ENCODE peak calls at places on chromosomes 13 and 19, in five cellular contexts. I is mammary epithelial cell, K is body of pancreas, G is dorsolateral prefrontal cortex, X is tibial nerve. L is an unnamed sample. For H3K27me3, the result is how much of the 10 kb centered on the place peaks cover.

GRCh38 chr13:80083516-80084085 is 257.3 kb downstream of the SPRY2 start:
- DNase-seq in I (no peak), G (no peak), X (no peak), K (no peak), L (no peak)

GRCh38 chr19:38538793-38539528 is 78.8 kb downstream of the MAP4K1 start:
- DNase-seq in X (no peak), G (no peak), I (peak), K (no peak), L (no peak)

GRCh38 chr13:98975822-98976261 is 2.0 kb downstream of the DOCK9 start:
- DNase-seq in I (no peak), X (no peak), K (no peak), G (no peak), L (no peak)

GRCh38 chr19:44658069-44658727 is 13.1 kb upstream of the CEACAM19 start:
- DNase-seq in G (no peak), I (no peak), X (no peak), K (no peak), L (no peak)

GRCh38 chr13:108227651-108228272 is 9.6 kb downstream of the ABHD13 start:
- DNase-seq in X (no peak), I (peak), G (no peak), K (no peak), L (no peak)

GRCh38 chr13:32682740-32683139 is 96.5 kb downstream of the PDS5B start:
- DNase-seq in G (no peak), I (no peak), K (no peak), X (no peak), L (no peak)

GRCh38 chr13:113837554-113838355 is 26.1 kb downstream of the GAS6 start:
- DNase-seq in X (peak), K (peak), G (peak), I (peak), L (peak)

GRCh38 chr19:37692956-37693660 is 26.5 kb downstream of the ZNF607 start:
- DNase-seq in K (no peak), I (no peak), X (no peak), G (no peak), L (no peak)

GRCh38 chr19:1847684-1848398 is 442 bp downstream of the REXO1 start:
- DNase-seq in K (no peak), G (no peak), I (peak), X (no peak), L (no peak)

GRCh38 chr13:52459668-52460067 is 4.4 kb downstream of the CKAP2 start:
- DNase-seq in X (no peak), I (peak), G (no peak), K (no peak), L (no peak)

GRCh38 chr13:33075996-33076395 is 59.8 kb downstream of the KL start:
- DNase-seq in I (no peak), X (no peak), K (no peak), G (no peak), L (no peak)

GRCh38 chr13:110664673-110665072 is 41.2 kb downstream of the CARS2 start:
- DNase-seq in K (no peak), I (no peak), X (no peak), G (no peak), L (no peak)

GRCh38 chr13:93736909-93737308 is 510.3 kb downstream of the GPC6 start:
- DNase-seq in K (no peak), X (no peak), I (no peak), G (no peak), L (no peak)

GRCh38 chr13:44574466-44574855 is 1.7 kb downstream of the TSC22D1 start:
- DNase-seq in X (no peak), I (no peak), K (no peak), G (no peak), L (no peak)
- H3K4me3 ChIP-seq in X (no peak), I (no peak), K (no peak), G (peak), L (peak)

DNA sequence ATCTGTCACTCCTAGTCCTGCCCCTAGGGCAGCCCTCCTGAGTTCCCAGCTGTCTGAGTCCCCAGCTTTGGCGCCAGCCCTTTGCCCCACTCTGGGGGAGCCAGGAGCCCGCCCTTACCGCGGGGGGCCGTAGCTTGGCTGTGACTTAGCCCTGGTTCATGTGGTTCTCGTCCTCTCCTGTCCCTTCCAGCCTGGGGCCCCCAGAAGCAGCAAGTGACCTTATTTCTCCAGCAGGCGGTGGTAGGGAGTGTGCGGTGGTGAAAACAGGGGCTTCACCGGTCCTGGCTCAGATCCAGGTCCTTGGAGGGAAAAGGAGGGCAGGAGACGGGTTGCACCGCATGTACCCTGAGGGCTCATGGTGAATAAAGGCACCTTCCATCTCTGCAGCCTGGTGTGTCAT is 7.9 kb downstream of the GIPC3 start:
- DNase-seq in K (no peak), X (no peak), G (no peak), I (no peak), L (no peak)
- TF ChIP-seq CTCF in K (no peak), X (no peak), G (no peak), I (no peak), L (no peak)

DNA sequence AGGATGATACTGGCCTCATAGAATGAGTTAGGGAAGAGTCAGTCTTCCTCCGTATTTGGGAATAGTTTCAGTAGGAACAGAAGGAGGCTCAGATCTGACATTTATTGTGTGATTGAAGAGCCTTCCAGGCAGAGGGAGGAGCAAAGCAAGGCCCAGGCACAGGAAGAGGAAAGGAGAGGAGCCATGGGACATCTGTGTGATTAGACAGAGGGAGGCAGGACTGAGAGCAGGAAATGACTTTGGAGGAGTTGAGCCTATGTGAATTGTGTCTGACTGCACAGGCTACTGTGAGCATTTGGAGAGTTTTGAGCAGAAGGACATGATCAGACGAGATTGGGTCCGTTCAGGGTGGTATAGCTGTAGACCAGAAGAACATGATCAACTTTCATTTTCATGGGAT is 8.5 kb downstream of the SIGLEC7 start:
- DNase-seq in X (no peak), G (no peak), K (no peak), I (no peak), L (no peak)
- H3K27me3 ChIP-seq in X (under half), G (under half), K (under half), I (under half), L (under half)

DNA sequence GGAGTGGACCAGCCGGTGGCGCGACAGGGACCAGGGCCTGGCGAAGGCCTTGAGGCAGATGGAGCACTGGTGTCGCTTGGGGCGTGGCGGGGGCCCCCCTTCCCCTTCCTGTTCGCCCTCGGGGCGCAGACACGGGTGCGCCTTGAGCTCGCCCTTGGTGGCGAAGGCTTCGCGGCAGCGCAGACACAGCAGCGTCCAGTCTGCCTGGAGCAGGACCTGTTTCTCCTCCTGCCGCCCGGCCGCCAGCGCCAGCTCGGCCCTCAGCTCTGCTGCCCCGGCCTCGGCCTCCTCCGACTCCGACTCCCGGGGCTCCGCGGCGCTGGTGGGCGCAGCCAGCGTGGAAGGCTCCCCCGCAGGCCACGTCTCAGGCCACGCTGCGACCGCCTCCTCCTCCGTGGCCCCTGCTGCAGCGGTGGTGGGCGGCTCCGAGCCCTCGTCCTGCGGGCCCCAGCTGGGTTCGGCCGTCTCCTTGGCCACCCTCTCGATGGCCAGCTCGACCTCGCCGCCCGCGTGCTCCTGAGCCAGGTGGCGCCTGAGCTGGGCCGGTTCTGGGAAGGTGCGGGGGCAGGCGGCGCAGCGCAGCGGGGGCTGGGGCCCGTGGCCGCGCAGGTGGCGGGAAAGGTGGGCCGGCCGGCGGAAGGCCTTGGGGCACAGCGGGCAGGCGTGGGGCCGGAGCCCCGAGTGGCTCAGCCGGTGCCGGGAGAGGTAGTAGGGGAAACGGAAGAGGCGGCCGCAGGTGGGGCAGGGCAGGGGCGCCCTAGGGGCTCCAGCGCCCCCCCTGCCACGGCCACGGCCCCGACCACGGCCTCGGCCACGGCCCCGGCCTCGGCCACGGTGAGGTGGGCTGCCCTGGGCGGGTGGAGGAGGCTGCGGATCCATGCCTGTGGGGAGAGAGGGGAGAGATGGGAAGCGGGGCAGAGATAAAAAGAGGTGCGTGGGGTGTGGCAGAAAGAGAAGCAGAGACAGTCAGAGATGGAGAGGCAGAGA is 1.6 kb downstream of the ZNF579 start:
- DNase-seq in K (no peak), G (no peak), I (no peak), X (no peak), L (no peak)
- H3K4me3 ChIP-seq in K (no peak), G (peak), I (peak), X (peak), L (peak)

GRCh38 chr13:26111797-26112196 is 60.0 kb upstream of the SHISA2 start:
- DNase-seq in G (no peak), X (no peak), I (no peak), K (no peak), L (no peak)

GRCh38 chr13:26117620-26118019 is 65.8 kb upstream of the SHISA2 start:
- DNase-seq in K (no peak), G (no peak), I (no peak), X (no peak), L (no peak)

DNA sequence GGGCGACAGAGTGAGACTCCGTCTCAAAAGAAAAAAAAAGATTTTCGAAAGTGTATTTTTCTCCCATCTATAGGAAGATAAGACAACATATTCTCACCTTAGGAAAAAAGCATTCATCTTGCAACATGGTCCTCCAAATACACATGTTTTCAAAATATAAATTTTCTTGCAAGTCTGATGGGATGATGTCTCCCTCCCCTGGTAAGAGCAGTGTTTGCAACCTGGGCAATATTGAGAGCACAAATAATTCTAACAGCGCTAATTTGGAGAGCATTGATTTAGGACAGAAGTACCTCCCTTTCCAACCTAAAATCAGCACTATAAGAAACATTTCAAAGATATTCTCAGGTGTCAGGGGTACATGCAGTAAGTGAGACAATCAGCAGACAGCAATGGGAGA is 61.0 kb upstream of the SHISA2 start:
- DNase-seq in K (no peak), X (no peak), I (peak), G (no peak), L (no peak)
- TF ChIP-seq CTCF in K (no peak), X (no peak), I (peak), G (no peak), L (peak)

DNA sequence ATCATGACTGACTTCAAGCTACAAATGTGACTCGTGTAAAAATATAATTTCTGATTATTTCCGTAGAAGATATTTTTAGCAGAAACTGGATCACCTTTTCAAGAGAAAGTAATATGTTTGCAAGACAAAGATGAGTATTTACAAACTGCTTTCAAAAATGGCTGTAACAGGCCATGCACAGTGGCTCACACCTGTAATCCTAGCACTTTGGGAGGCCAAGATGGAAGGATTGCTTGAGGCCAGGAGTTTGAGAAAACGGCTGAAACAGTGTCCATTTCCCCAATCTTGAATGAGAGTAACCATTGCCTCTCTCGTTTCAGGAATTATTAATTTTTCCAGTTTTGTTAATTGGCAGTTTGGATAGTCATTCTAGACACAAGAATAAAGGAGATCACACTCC is 3.5 kb upstream of the ZNF175 start:
- DNase-seq in K (no peak), G (no peak), X (no peak), I (no peak), L (no peak)
- H3K27me3 ChIP-seq in K (under half), G (under half), X (under half), I (under half), L (under half)

GRCh38 chr19:52923782-52924593 is 760 bp upstream of the ZNF888 start:
- DNase-seq in K (peak), X (no peak), G (peak), I (peak), L (no peak)
- H3K4me3 ChIP-seq in K (no peak), X (peak), G (peak), I (peak), L (peak)

DNA sequence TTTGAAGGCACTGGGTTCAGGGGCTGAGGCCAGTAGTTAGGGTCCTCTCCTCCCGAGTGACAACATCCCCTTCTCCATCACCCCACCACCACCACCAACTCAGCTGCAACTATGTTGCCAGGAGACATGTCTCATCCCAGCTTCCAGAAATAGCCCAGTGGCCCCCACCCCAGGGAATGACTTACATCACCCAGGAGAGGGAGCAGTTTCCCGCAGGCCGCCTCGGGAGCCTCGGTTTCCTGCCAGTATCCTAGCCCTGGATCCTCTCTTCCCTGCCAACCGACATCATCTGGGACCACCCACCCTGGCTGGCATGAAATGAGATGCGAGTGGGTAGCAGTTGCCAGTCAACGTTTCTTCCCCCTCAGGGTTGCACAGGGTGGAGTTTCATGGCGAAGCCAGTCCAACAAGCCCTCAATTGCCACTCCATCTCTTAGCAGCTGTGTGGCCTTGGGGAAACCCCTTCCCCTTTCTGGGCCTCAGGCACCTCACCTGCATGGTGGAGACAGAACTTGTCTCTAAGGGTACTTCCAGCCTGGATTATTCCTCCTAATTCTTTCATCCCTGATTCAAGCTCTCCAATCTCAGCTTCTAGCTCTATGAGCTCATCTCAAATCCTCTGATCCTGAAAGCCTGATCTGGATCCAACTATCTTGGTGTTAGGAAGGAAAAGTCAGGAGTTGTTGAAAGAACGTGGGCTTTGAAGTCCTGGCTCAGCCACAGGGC is 3.9 kb upstream of the GSK3A start:
- DNase-seq in G (peak), X (peak), K (peak), I (peak), L (no peak)
- TF ChIP-seq CTCF in G (peak), X (peak), K (peak), I (peak), L (peak)

GRCh38 chr13:99977334-99977911 is 4.2 kb upstream of the ZIC2 start:
- DNase-seq in G (no peak), X (no peak), K (no peak), I (no peak), L (no peak)
- H3K27me3 ChIP-seq in G (half or more), X (under half), K (half or more), I (half or more), L (half or more)

L was measured in kidney epithelial cell.